ENCODE peak calls at places on chromosomes 13 and 19, in four cellular contexts. T, A, Z and F are unnamed samples.
A peak's percentile ranks its signal among the peaks of the same experiment; 100 is the strongest.

GRCh38 chr13:50128406-50129048 is 113.3 kb downstream of the KCNRG start:
- DNase-seq in T (no peak), A (no peak), Z (peak; percentile 58), F (no peak)

GRCh38 chr13:113975416-113975815 is 1.5 kb upstream of the C13orf46 start:
- DNase-seq in T (no peak), A (no peak), Z (no peak), F (no peak)

GRCh38 chr13:19888799-19889198 is 25.4 kb upstream of the ZMYM5 start:
- DNase-seq in T (no peak), A (no peak), Z (no peak), F (no peak)

GRCh38 chr13:110264685-110265275 is 42.2 kb downstream of the COL4A1 start:
- DNase-seq in T (no peak), A (no peak), Z (peak; percentile 58), F (no peak)

GRCh38 chr19:40803857-40804782 is 5.1 kb downstream of the EGLN2 start:
- DNase-seq in T (peak; percentile 66), A (peak; percentile 87), Z (no peak), F (no peak)

GRCh38 chr19:6018786-6019185 is 40.8 kb upstream of the RANBP3 start:
- DNase-seq in T (no peak), A (no peak), Z (peak; percentile 70), F (no peak)

GRCh38 chr19:49588370-49589122 is 2.4 kb upstream of the PRR12 start:
- DNase-seq in T (no peak), A (no peak), Z (no peak), F (no peak)

GRCh38 chr19:27906081-27906480 is 1306.9 kb downstream of the UQCRFS1 start:
- DNase-seq in T (no peak), A (no peak), Z (no peak), F (peak; percentile 20)

GRCh38 chr13:79155883-79156282 is 250.2 kb downstream of the RBM26 start:
- DNase-seq in T (no peak), A (no peak), Z (no peak), F (no peak)

GRCh38 chr13:49247722-49248432 is at the start of gene CDADC1:
- DNase-seq in T (peak; percentile 86), A (peak; percentile 99), Z (peak; percentile 99), F (peak; percentile 96)

GRCh38 chr19:29378543-29379105 is 147.2 kb upstream of the VSTM2B start:
- DNase-seq in T (no peak), A (no peak), Z (no peak), F (no peak)

GRCh38 chr13:59957438-59957837 is 206.3 kb downstream of the DIAPH3 start:
- DNase-seq in T (no peak), A (no peak), Z (no peak), F (no peak)

GRCh38 chr19:56290104-56290503 is 17.6 kb downstream of the EDDM13 start:
- DNase-seq in T (no peak), A (no peak), Z (no peak), F (no peak)

GRCh38 chr19:13839193-13839937 is 37.6 kb upstream of the NANOS3 start:
- DNase-seq in T (no peak), A (peak; percentile 87), Z (peak; percentile 44), F (peak; percentile 83)
- H3K4me1 ChIP-seq in T (peaks cover 82% of the 10 kb centered on the region), A (peaks cover 70% of the 10 kb centered on the region), Z (peaks cover 15% of the 10 kb centered on the region), F (peaks cover 45% of the 10 kb centered on the region)

GRCh38 chr19:8481616-8482015 is 20.8 kb downstream of the PRAM1 start:
- DNase-seq in T (no peak), A (no peak), Z (no peak), F (no peak)
- H3K4me1 ChIP-seq in T (peaks cover 44% of the 10 kb centered on the region), A (peaks cover 37% of the 10 kb centered on the region), Z (peaks cover 9% of the 10 kb centered on the region), F (no peaks in the 10 kb centered on the region)

DNA sequence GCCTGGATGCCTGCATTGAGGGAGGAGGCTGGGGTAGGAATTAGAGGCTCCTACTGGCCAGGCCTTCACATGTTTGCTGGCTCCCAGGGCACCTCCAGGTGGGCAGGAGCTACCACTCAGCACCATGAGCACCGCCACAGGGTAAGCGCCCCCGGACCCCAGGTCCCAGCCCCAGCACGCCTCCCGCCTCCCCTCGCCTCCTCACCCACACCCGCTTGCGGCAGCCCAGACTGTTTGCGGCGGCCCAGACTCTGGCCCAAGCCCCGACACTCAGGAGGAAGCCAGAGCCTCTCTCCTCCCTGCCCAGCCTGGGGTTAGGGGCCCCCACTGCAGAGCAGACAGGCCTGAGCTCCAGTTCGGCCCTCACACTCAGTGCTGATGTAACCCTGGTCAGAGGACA is 652 bp downstream of the EPS8L1 start:
- DNase-seq in T (no peak), A (no peak), Z (no peak), F (no peak)
- H3K4me1 ChIP-seq in T (peaks cover 18% of the 10 kb centered on the region), A (peaks cover 27% of the 10 kb centered on the region), Z (no peaks in the 10 kb centered on the region), F (peaks cover 9% of the 10 kb centered on the region)

GRCh38 chr13:40580566-40581276 is 85.7 kb downstream of the FOXO1 start:
- DNase-seq in T (no peak), A (peak; percentile 60), Z (no peak), F (no peak)

GRCh38 chr13:40583738-40584137 is 82.7 kb downstream of the FOXO1 start:
- DNase-seq in T (no peak), A (no peak), Z (no peak), F (no peak)

GRCh38 chr13:40582531-40582930 is 83.9 kb downstream of the FOXO1 start:
- DNase-seq in T (no peak), A (no peak), Z (no peak), F (no peak)

GRCh38 chr13:40579535-40579934 is 86.9 kb downstream of the FOXO1 start:
- DNase-seq in T (no peak), A (no peak), Z (no peak), F (no peak)

GRCh38 chr13:40581277-40581579 is 85.2 kb downstream of the FOXO1 start:
- DNase-seq in T (no peak), A (no peak), Z (no peak), F (no peak)
- H3K4me1 ChIP-seq in T (peaks cover 80% of the 10 kb centered on the region), A (peaks cover 73% of the 10 kb centered on the region), Z (peaks cover 5% of the 10 kb centered on the region), F (peaks cover 28% of the 10 kb centered on the region)

DNA sequence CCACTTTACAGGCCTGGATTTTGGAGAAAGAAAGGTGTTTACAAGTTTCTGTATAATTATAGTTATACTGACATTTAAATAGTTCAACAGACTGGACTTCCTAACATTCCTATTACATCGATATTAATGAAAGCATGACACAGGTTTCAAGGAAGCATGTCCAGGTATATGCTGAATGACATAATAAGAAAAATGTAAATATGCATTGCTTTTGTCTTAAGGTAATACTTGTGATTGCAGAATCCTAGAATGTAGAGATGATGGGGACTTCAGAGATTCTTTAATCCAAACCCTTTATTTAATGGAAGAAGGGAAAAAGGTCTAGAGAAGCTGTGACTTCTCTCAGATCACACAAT is 5.0 kb downstream of the STARD13 start:
- DNase-seq in T (no peak), A (no peak), Z (no peak), F (no peak)
- H3K4me1 ChIP-seq in T (no peaks in the 10 kb centered on the region), A (peaks cover 64% of the 10 kb centered on the region), Z (peaks cover 5% of the 10 kb centered on the region), F (peaks cover 8% of the 10 kb centered on the region)